ENCODE peak calls at places on chromosomes 12 and 14, in seven cellular contexts. M is HCT116, L is K562, X is HepG2, G is H1, W is GM12878, J is SK-N-SH. C is an unnamed sample.

GRCh38 chr14:81455344-81455743 is 55.2 kb upstream of the STON2 start:
- DNase-seq in M (no peak), L (no peak), X (no peak), G (no peak), W (no peak), J (no peak), C (no peak)

GRCh38 chr14:91405241-91405721 is 12.3 kb downstream of the CCDC88C start:
- DNase-seq in M (no peak), L (no peak), X (no peak), G (no peak), W (no peak), J (no peak), C (no peak)

GRCh38 chr12:48078901-48079300 is 27.0 kb downstream of the SENP1 start:
- DNase-seq in M (no peak), L (no peak), X (no peak), G (no peak), W (no peak), J (no peak), C (no peak)

GRCh38 chr14:71591929-71592328 is 340.3 kb upstream of the RGS6 start:
- DNase-seq in M (peak), L (no peak), X (no peak), G (no peak), W (no peak), J (no peak), C (no peak)

GRCh38 chr12:75560167-75560566 is 48.8 kb upstream of the KRR1 start:
- DNase-seq in M (no peak), L (no peak), X (peak), G (no peak), W (no peak), J (peak), C (peak)

GRCh38 chr14:98233656-98234055 is 1038.3 kb downstream of the BCL11B start:
- DNase-seq in M (no peak), L (no peak), X (no peak), G (no peak), W (no peak), J (no peak), C (no peak)

GRCh38 chr12:72264548-72265175 is 7.5 kb upstream of the TRHDE start:
- DNase-seq in M (no peak), L (peak), X (peak), G (no peak), W (no peak), J (peak), C (no peak)

GRCh38 chr14:104296388-104297312 is 158.3 kb downstream of the KIF26A start:
- DNase-seq in M (no peak), L (no peak), X (no peak), G (no peak), W (no peak), J (peak), C (no peak)

GRCh38 chr14:71498151-71498734 is 434.0 kb upstream of the RGS6 start:
- DNase-seq in M (no peak), L (no peak), X (no peak), G (no peak), W (no peak), J (no peak), C (no peak)

GRCh38 chr14:50928002-50928635 is 16.2 kb downstream of the PYGL start:
- DNase-seq in M (no peak), L (no peak), X (no peak), G (no peak), W (peak), J (no peak), C (no peak)
- TF ChIP-seq JUND in M (no peak), L (no peak), X (no peak), G (no peak), W (no peak), J (no peak), C (no peak)

GRCh38 chr12:109387425-109388166 is 39.9 kb downstream of the MYO1H start:
- DNase-seq in M (peak), L (peak), X (peak), G (no peak), W (no peak), J (peak), C (peak)
- TF ChIP-seq JUND in M (no peak), L (no peak), X (no peak), G (no peak), W (no peak), J (no peak), C (no peak)

GRCh38 chr14:95497561-95498011 is 18.9 kb downstream of the SYNE3 start:
- DNase-seq in M (no peak), L (no peak), X (no peak), G (no peak), W (no peak), J (peak), C (no peak)
- TF ChIP-seq JUND in M (no peak), L (no peak), X (no peak), G (no peak), W (no peak), J (no peak), C (no peak)

DNA sequence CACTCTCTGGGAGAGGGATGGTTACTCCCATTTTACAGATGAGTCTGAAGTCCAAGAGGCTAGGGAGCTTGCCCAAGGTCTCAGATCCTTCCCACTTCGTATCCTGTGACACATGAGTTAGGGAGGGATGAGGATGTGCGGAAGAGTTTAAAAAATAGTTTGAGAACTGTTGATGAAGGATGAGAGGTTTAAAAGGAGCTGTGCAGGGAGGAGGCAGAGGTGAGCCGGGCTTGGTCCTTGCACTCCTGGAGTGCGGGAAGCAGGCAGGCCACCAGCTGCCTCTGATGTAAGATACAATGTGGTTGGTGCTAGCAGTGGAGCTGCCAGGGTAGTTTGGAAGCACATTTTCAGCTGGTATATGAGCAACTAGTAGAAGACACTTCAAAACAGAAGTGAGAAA is 46.5 kb downstream of the TSPAN9 start:
- DNase-seq in M (no peak), L (no peak), X (no peak), G (no peak), W (no peak), J (no peak), C (no peak)
- TF ChIP-seq JUND in M (no peak), L (no peak), X (no peak), G (no peak), W (no peak), J (no peak), C (no peak)

GRCh38 chr12:3097836-3098235 is 20.7 kb downstream of the TSPAN9 start:
- DNase-seq in M (no peak), L (no peak), X (peak), G (no peak), W (no peak), J (peak), C (no peak)
- TF ChIP-seq JUND in M (no peak), L (no peak), X (peak), G (no peak), W (no peak), J (no peak), C (no peak)

DNA sequence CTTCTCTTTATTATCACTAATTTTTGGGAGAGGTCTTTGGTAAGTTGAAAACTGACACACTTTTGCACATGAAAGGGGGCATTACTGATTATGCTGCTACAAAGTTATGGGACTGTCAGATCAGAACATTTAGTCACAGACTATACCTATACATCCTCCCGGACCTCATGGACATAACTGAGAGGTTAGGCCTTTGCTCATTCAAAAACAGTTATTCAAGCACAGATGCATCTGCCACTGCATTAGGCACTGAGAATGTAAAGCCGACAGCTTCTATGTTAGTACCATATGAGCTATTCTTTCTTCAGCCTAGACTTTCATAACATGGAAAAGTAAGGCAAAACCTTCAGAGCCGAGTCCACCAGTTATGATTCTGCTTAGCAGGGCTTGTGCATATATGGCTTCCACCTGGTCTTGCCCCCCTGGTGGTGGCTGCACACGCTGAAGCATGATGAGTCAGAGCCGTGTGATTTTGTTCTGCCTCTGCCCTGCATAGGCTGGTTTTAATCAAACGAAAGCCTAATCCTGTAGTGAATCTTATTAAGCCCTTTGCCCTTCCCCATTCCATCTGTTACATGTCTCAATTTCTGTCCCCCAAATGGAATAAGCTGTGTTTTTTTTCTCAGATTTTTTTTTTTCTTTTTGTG is 21.8 kb upstream of the RNU6-8 start:
- DNase-seq in M (no peak), L (peak), X (peak), G (no peak), W (no peak), J (peak), C (peak)
- TF ChIP-seq JUND in M (peak), L (peak), X (no peak), G (peak), W (no peak), J (peak), C (no peak)

DNA sequence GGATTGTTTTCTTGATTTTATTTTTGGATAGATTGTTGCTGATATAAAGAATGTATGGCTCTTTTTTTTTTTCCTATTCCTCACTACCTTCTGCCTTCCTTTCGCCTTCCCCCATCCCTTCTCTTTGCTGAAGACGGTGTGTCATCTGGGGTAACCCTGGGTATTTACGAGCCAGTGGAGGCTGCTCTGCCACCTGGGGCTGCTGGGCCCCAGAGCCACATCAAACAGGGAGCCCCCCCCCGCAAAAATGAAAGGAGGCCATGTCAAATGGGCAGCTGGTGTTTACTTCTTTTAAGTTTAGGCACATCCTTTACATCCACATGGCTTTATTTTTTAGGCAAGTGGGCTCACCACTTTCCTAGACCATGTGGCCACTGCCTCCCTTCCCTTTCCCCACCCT is 25.4 kb downstream of the CHST11 start:
- DNase-seq in M (no peak), L (no peak), X (no peak), G (no peak), W (no peak), J (no peak), C (no peak)
- TF ChIP-seq JUND in M (no peak), L (no peak), X (no peak), G (no peak), W (no peak), J (no peak), C (no peak)

GRCh38 chr14:93263416-93263815 is 56.4 kb downstream of the UBR7 start:
- DNase-seq in M (no peak), L (no peak), X (no peak), G (no peak), W (no peak), J (no peak), C (no peak)
- TF ChIP-seq JUND in M (no peak), L (no peak), X (no peak), G (no peak), W (no peak), J (no peak), C (no peak)

DNA sequence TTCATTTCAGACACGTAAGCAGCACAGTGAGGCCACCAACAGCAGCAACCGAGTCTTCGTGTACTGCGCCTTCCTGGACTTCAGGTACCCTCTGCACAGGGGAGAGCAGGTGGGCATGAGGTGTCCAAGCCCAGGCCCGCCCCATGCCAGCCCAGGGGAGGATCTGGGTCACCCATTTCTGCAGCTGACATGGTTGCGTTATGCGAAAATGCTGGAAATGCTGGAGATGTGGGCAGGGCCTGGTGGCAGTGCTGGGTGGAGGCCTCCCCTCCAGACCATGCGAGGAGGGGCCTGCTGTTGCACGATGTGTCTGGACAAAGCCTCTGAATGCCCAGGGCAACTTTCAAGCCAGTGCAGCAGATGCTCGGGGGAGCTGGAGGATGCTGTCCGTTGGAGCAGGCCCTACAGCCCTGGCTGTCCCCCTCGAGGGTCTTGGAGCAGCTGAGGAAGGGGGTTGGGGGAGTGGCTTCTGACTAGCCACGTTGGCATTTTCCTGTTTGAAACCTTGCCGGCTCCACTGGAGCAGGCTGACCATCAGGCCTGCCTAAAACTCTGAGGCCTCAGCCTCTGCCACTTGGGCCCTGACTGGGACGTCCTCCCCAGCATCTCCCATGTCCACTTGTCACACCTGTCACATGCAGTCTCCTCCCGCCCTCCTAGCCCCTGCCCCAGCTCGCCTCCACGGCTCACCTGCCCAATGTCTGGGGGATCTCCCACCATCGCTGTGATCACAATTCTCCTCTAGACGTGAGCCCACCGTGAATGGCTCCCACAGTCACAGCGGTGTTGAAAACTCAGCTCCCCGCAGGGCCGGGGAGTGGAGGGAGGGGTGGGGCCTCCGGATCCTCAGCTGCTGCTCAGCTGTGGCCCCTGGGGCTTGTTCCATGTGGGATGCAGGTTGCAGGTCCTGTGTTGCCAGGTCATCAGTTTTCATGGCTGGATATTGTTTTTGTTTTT is 123.4 kb downstream of the ADGRD1 start:
- DNase-seq in M (no peak), L (no peak), X (no peak), G (no peak), W (no peak), J (peak), C (no peak)
- TF ChIP-seq JUND in M (no peak), L (no peak), X (no peak), G (no peak), W (no peak), J (no peak), C (no peak)

GRCh38 chr12:101604132-101604531 is 9.4 kb downstream of the MYBPC1 start:
- DNase-seq in M (no peak), L (no peak), X (peak), G (no peak), W (peak), J (no peak), C (no peak)

GRCh38 chr12:101609198-101609597 is 14.4 kb downstream of the MYBPC1 start:
- DNase-seq in M (no peak), L (no peak), X (no peak), G (no peak), W (no peak), J (no peak), C (no peak)

GRCh38 chr12:101607894-101608293 is 13.1 kb downstream of the MYBPC1 start:
- DNase-seq in M (no peak), L (no peak), X (peak), G (no peak), W (no peak), J (no peak), C (peak)

GRCh38 chr12:101612162-101612916 is 17.6 kb downstream of the MYBPC1 start:
- DNase-seq in M (no peak), L (no peak), X (no peak), G (no peak), W (no peak), J (no peak), C (no peak)

GRCh38 chr12:101608301-101609133 is 13.7 kb downstream of the MYBPC1 start:
- DNase-seq in M (no peak), L (no peak), X (peak), G (no peak), W (no peak), J (no peak), C (peak)
- TF ChIP-seq JUND in M (no peak), L (no peak), X (peak), G (no peak), W (no peak), J (no peak), C (peak)